ENCODE peak calls at places on chromosome 5, in seven cellular contexts. L, N, G, V, U, S and Q are unnamed samples.

GRCh38 chr5:62779010-62779422 is 200.4 kb downstream of the LRRC70 start:
- DNase-seq in L (peak; percentile 41), N (no peak), G (peak; percentile 48), V (peak; percentile 60), U (peak; percentile 9), S (peak; percentile 66), Q (peak; percentile 82)

GRCh38 chr5:56451742-56452141 is 218.6 kb upstream of the ANKRD55 start:
- DNase-seq in L (no peak), N (no peak), G (no peak), V (no peak), U (no peak), S (no peak), Q (no peak)

GRCh38 chr5:157312492-157312891 is 46.6 kb downstream of the CYFIP2 start:
- DNase-seq in L (peak; percentile 52), N (no peak), G (peak; percentile 6), V (peak; percentile 72), U (peak; percentile 51), S (peak; percentile 57), Q (peak; percentile 74)

GRCh38 chr5:67043789-67044511 is 152.6 kb downstream of the CD180 start:
- DNase-seq in L (no peak), N (no peak), G (no peak), V (no peak), U (no peak), S (no peak), Q (no peak)

GRCh38 chr5:100828071-100828689 is 74.9 kb downstream of the ST8SIA4 start:
- DNase-seq in L (no peak), N (no peak), G (no peak), V (no peak), U (no peak), S (no peak), Q (no peak)

GRCh38 chr5:111548992-111549649 is 36.8 kb upstream of the STARD4 start:
- DNase-seq in L (no peak), N (no peak), G (no peak), V (peak; percentile 38), U (no peak), S (peak; percentile 68), Q (peak; percentile 86)

GRCh38 chr5:39469173-39469572 is 44.4 kb upstream of the DAB2 start:
- DNase-seq in L (no peak), N (no peak), G (no peak), V (no peak), U (no peak), S (no peak), Q (no peak)

GRCh38 chr5:157903117-157903450 is 44.1 kb upstream of the CLINT1 start:
- DNase-seq in L (no peak), N (no peak), G (no peak), V (peak; percentile 19), U (no peak), S (no peak), Q (no peak)

GRCh38 chr5:140146523-140146842 is 20.7 kb downstream of the IGIP start:
- DNase-seq in L (no peak), N (no peak), G (no peak), V (no peak), U (no peak), S (no peak), Q (no peak)

GRCh38 chr5:72441861-72442540 is 65.2 kb downstream of the ZNF366 start:
- DNase-seq in L (no peak), N (no peak), G (no peak), V (peak; percentile 97), U (peak; percentile 39), S (peak; percentile 96), Q (no peak)

GRCh38 chr5:36982146-36982545 is 105.6 kb downstream of the NIPBL start:
- DNase-seq in L (no peak), N (no peak), G (no peak), V (peak; percentile 74), U (peak; percentile 6), S (no peak), Q (no peak)

GRCh38 chr5:40447438-40447837 is 232.3 kb upstream of the PTGER4 start:
- DNase-seq in L (no peak), N (no peak), G (no peak), V (peak; percentile 55), U (no peak), S (peak; percentile 7), Q (no peak)

GRCh38 chr5:32100230-32100629 is 73.9 kb downstream of the GOLPH3 start:
- DNase-seq in L (no peak), N (peak; percentile 36), G (no peak), V (no peak), U (no peak), S (peak; percentile 15), Q (peak; percentile 14)

GRCh38 chr5:67494186-67494842 is 297.7 kb upstream of the CD180 start:
- DNase-seq in L (no peak), N (no peak), G (no peak), V (no peak), U (no peak), S (no peak), Q (no peak)

GRCh38 chr5:134070979-134071849 is 43.3 kb upstream of the TCF7 start:
- DNase-seq in L (peak; percentile 82), N (peak; percentile 75), G (peak; percentile 27), V (no peak), U (no peak), S (no peak), Q (peak; percentile 85)

GRCh38 chr5:149486726-149487635 is 64.3 kb downstream of the CSNK1A1 start:
- DNase-seq in L (peak; percentile 22), N (peak; percentile 38), G (no peak), V (peak; percentile 70), U (peak; percentile 80), S (peak; percentile 82), Q (peak; percentile 68)
- H4K8ac ChIP-seq in L (no peak overlapping the region), N (no peak overlapping the region), G (no peak overlapping the region), V (peak overlapping the region; percentile 75), U (peak overlapping the region; percentile 17), S (peak overlapping the region; percentile 35), Q (no peak overlapping the region)

GRCh38 chr5:54315736-54316135 is 5.4 kb upstream of the ARL15 start:
- DNase-seq in L (no peak), N (no peak), G (no peak), V (no peak), U (no peak), S (no peak), Q (no peak)

GRCh38 chr5:54311178-54311811 is 922 bp upstream of the ARL15 start:
- DNase-seq in L (no peak), N (no peak), G (peak; percentile 20), V (peak; percentile 26), U (no peak), S (peak; percentile 55), Q (peak; percentile 45)

GRCh38 chr5:54312499-54312898 is 2.1 kb upstream of the ARL15 start:
- DNase-seq in L (no peak), N (no peak), G (no peak), V (no peak), U (no peak), S (no peak), Q (no peak)

GRCh38 chr5:54310433-54311177 is at the start of gene ARL15:
- DNase-seq in L (peak; percentile 97), N (peak; percentile 99), G (peak; percentile 95), V (peak; percentile 96), U (peak; percentile 95), S (peak; percentile 98), Q (peak; percentile 99)

GRCh38 chr5:54313311-54314270 is 3.2 kb upstream of the ARL15 start:
- DNase-seq in L (no peak), N (no peak), G (no peak), V (no peak), U (no peak), S (no peak), Q (no peak)
- H4K8ac ChIP-seq in L (no peak overlapping the region), N (no peak overlapping the region), G (no peak overlapping the region), V (no peak overlapping the region), U (no peak overlapping the region), S (no peak overlapping the region), Q (no peak overlapping the region)

GRCh38 chr5:131999041-131999440 is 12.4 kb downstream of the ACSL6 start:
- DNase-seq in L (no peak), N (no peak), G (no peak), V (no peak), U (no peak), S (no peak), Q (no peak)

GRCh38 chr5:132000677-132001453 is 10.6 kb downstream of the ACSL6 start:
- DNase-seq in L (no peak), N (no peak), G (no peak), V (no peak), U (no peak), S (no peak), Q (no peak)

GRCh38 chr5:131998431-131999040 is 12.9 kb downstream of the ACSL6 start:
- DNase-seq in L (no peak), N (no peak), G (no peak), V (no peak), U (no peak), S (no peak), Q (no peak)

GRCh38 chr5:131999991-132000490 is 11.4 kb downstream of the ACSL6 start:
- DNase-seq in L (no peak), N (no peak), G (no peak), V (no peak), U (no peak), S (no peak), Q (no peak)

DNA sequence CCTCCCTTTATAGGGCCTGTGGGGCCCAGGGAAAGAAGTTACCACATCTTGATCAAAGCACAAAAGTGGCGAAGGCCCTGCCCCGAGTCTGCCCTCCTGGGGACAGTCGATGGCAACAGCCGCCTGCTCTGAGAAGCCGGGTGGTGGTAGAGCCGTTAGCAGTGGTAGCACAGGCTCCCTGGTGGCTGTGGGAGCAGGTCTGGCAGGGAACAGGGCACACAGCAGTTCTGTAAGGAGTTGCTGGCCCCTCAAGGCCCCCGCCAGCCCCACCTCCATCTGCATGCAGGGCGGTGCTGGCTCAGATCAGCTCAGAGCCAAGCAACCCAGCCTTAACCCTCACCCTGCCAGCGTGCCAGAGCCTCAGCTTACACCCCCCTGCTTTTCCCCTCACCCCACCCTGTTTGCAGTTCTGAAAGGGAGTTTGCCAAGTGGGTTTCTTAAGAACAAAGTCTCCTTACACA is 12.0 kb downstream of the ACSL6 start:
- DNase-seq in L (peak; percentile 37), N (no peak), G (no peak), V (no peak), U (no peak), S (no peak), Q (no peak)
- H4K8ac ChIP-seq in L (no peak overlapping the region), N (no peak overlapping the region), G (peak overlapping the region; percentile 21), V (no peak overlapping the region), U (no peak overlapping the region), S (no peak overlapping the region), Q (no peak overlapping the region)

GRCh38 chr5:17149786-17150185 is 67.6 kb upstream of the BASP1 start:
- DNase-seq in L (no peak), N (no peak), G (no peak), V (no peak), U (no peak), S (no peak), Q (no peak)

GRCh38 chr5:17154211-17154996 is 63.0 kb upstream of the BASP1 start:
- DNase-seq in L (no peak), N (no peak), G (no peak), V (peak; percentile 88), U (no peak), S (no peak), Q (peak; percentile 94)

GRCh38 chr5:17150498-17150897 is 66.9 kb upstream of the BASP1 start:
- DNase-seq in L (no peak), N (no peak), G (no peak), V (no peak), U (no peak), S (no peak), Q (no peak)

GRCh38 chr5:17148481-17148880 is 69.0 kb upstream of the BASP1 start:
- DNase-seq in L (no peak), N (no peak), G (no peak), V (peak; percentile 56), U (no peak), S (no peak), Q (no peak)

GRCh38 chr5:17151686-17152085 is 65.7 kb upstream of the BASP1 start:
- DNase-seq in L (peak; percentile 64), N (no peak), G (no peak), V (peak; percentile 40), U (no peak), S (peak; percentile 63), Q (peak; percentile 90)
- H4K8ac ChIP-seq in L (no peak overlapping the region), N (no peak overlapping the region), G (no peak overlapping the region), V (peak overlapping the region; percentile 69), U (no peak overlapping the region), S (peak overlapping the region; percentile 84), Q (no peak overlapping the region)